ENCODE peak calls at places on chromosomes 5 and 9, in four cellular contexts. F is neural crest cell; V is CD8-positive, alpha-beta T cell; G is GM13977. W is an unnamed sample.

GRCh38 chr5:10578869-10579268 is 15.0 kb downstream of the ANKRD33B start:
- DNase-seq in F (no peak), V (no peak), G (no peak), W (no peak)

GRCh38 chr9:1922026-1922425 is 93.1 kb upstream of the SMARCA2 start:
- DNase-seq in F (no peak), V (no peak), G (no peak), W (peak; percentile 44)

GRCh38 chr9:131747352-131747751 is 7.5 kb upstream of the RAPGEF1 start:
- DNase-seq in F (no peak), V (no peak), G (no peak), W (no peak)

GRCh38 chr5:90548069-90548593 is 10.5 kb upstream of the ADGRV1 start:
- DNase-seq in F (no peak), V (no peak), G (no peak), W (no peak)

GRCh38 chr5:72468606-72469005 is 38.6 kb downstream of the ZNF366 start:
- DNase-seq in F (no peak), V (no peak), G (no peak), W (no peak)

GRCh38 chr5:56763711-56764466 is 51.5 kb upstream of the MAP3K1 start:
- DNase-seq in F (no peak), V (no peak), G (no peak), W (no peak)

GRCh38 chr5:135272311-135272805 is 126.7 kb downstream of the MACROH2A1 start:
- DNase-seq in F (no peak), V (no peak), G (no peak), W (no peak)

GRCh38 chr5:51387854-51388320 is 4.6 kb downstream of the ISL1 start:
- DNase-seq in F (no peak), V (no peak), G (no peak), W (peak; percentile 54)

GRCh38 chr5:53405396-53405795 is 75.0 kb upstream of the FST start:
- DNase-seq in F (no peak), V (no peak), G (no peak), W (no peak)

GRCh38 chr9:108057421-108058136 is 568.0 kb upstream of the KLF4 start:
- DNase-seq in F (no peak), V (no peak), G (no peak), W (no peak)

GRCh38 chr5:160166069-160166972 is 47.1 kb upstream of the PWWP2A start:
- DNase-seq in F (no peak), V (no peak), G (no peak), W (peak; percentile 46)

GRCh38 chr9:133048595-133048994 is 13.2 kb upstream of the CEL start:
- DNase-seq in F (no peak), V (no peak), G (peak; percentile 71), W (peak; percentile 52)

GRCh38 chr9:14437336-14438231 is 123.6 kb upstream of the NFIB start:
- DNase-seq in F (no peak), V (no peak), G (no peak), W (no peak)

GRCh38 chr9:121450241-121450640 is 49.4 kb downstream of the GGTA1 start:
- DNase-seq in F (no peak), V (no peak), G (no peak), W (no peak)

GRCh38 chr9:121441163-121441562 is 58.5 kb downstream of the GGTA1 start:
- DNase-seq in F (no peak), V (no peak), G (no peak), W (no peak)

GRCh38 chr9:121447341-121447834 is 52.3 kb downstream of the GGTA1 start:
- DNase-seq in F (no peak), V (no peak), G (no peak), W (no peak)

GRCh38 chr9:121449786-121450185 is 49.9 kb downstream of the GGTA1 start:
- DNase-seq in F (no peak), V (no peak), G (no peak), W (no peak)

GRCh38 chr9:121445986-121446385 is 53.7 kb downstream of the GGTA1 start:
- DNase-seq in F (no peak), V (no peak), G (no peak), W (no peak)
- TF ChIP-seq CTCF in F (no peak), V (no peak), G (peak; percentile 47), W (peak; percentile 57)

GRCh38 chr9:19160085-19160484 is 32.8 kb upstream of the PLIN2 start:
- DNase-seq in F (no peak), V (no peak), G (no peak), W (no peak)
- TF ChIP-seq CTCF in F (no peak), V (no peak), G (no peak), W (no peak)

GRCh38 chr5:35926389-35927051 is 11.9 kb downstream of the CAPSL start:
- DNase-seq in F (peak; percentile 73), V (peak; percentile 70), G (peak; percentile 46), W (peak; percentile 76)

GRCh38 chr5:35924122-35924949 is 14.1 kb downstream of the CAPSL start:
- DNase-seq in F (no peak), V (no peak), G (no peak), W (no peak)

GRCh38 chr5:35922468-35922867 is 16.0 kb downstream of the CAPSL start:
- DNase-seq in F (no peak), V (no peak), G (no peak), W (no peak)

GRCh38 chr5:35921930-35922329 is 16.5 kb downstream of the CAPSL start:
- DNase-seq in F (no peak), V (no peak), G (no peak), W (no peak)

GRCh38 chr5:35924950-35925722 is 13.3 kb downstream of the CAPSL start:
- DNase-seq in F (peak; percentile 62), V (peak; percentile 85), G (peak; percentile 66), W (peak; percentile 87)
- TF ChIP-seq CTCF in F (peak; percentile 74), V (peak; percentile 72), G (peak; percentile 86), W (peak; percentile 72)

GRCh38 chr5:97044057-97044456 is 98.4 kb downstream of the LIX1 start:
- DNase-seq in F (no peak), V (no peak), G (no peak), W (peak; percentile 84)
- TF ChIP-seq CTCF in F (peak; percentile 34), V (no peak), G (peak; percentile 27), W (peak; percentile 83)

DNA sequence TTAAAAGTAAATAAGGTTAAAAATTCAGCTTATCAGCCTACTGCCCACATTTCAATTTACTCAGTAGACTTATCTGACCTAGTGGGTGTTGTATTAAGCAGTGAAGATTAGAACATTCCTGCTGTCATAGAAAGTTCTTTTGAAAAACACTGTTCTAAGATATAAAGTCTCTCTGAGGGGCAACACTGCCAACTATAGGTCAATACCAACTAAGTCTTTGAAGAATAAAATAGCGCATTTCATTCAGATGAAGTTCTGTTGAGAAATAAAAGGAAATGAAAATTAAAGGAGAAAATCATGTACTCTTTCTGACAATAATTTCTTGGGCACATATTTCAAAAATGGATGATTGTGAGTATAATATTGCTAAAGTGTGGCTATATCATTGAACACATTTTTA is 86.8 kb downstream of the PTPRD start:
- DNase-seq in F (no peak), V (no peak), G (no peak), W (no peak)
- TF ChIP-seq CTCF in F (peak; percentile 27), V (no peak), G (no peak), W (peak; percentile 59)

DNA sequence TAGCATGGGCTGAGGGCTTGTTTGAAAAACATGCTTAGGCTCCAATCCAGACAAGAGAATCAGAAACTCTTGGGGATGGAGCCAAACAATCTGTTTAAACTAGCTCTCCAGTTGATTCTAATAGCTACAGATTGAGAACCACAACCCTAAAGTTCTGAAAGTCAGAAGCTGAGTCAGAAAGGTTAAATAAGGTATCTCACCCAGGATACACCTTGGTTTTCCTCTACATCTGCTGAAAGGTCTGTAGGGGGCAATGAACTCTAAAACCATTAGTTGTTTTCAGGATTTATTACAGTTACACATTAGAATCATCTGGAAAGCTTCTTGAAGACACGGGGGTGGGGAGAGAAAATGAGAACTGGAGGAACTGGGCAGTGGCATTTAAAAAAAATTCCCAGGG is 5.7 kb downstream of the GFM2 start:
- DNase-seq in F (no peak), V (no peak), G (no peak), W (no peak)
- TF ChIP-seq CTCF in F (no peak), V (no peak), G (no peak), W (no peak)

DNA sequence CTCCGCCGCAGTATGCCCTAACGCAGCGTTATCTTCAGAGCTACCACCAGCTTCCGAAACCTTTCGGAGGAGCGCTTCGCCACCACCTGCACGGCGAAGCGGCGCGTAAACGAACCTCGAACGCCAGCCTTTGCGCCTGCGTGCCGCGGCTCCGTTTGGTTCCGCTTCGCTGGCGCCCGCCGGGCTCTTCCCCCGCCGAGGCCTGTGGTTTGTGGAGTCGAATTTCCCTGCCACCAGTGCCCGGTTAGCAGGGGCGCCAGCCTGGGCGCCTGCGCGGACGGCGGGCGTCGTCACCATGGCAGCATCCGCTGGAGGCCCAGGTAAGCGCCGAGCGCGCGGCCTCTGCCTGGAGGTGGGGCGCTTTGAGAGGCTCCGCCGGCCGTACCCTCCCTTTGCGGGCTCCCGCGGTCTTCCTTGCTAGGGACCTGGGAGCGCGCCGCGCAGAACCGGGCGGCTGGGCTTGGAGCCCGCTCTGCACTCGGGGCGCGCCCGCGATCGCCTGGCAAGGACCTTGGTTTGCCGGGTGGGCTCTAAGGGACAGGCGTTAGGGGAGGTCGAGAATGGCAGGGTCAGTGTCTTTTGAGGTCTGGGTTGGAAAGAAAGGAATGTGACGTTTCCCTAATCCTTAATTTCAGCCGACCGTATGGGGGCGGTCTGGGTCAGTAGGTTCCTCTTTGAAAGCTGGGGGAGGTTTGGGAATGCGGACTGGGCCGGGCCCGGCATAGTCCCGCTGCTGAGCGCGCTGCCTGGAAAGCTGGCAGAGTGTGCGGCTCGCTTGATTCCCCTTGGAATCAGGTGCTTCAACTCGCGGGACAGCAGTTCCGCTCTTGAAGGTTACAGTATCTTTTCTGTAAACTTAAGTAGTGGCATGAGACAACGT is at the start of gene FAM151B:
- DNase-seq in F (peak; percentile 66), V (peak; percentile 53), G (peak; percentile 79), W (peak; percentile 98)
- TF ChIP-seq CTCF in F (no peak), V (no peak), G (peak; percentile 13), W (peak; percentile 51)

GRCh38 chr9:130176760-130177159 is 4.6 kb downstream of the NCS1 start:
- DNase-seq in F (no peak), V (no peak), G (no peak), W (no peak)
- TF ChIP-seq CTCF in F (no peak), V (no peak), G (no peak), W (no peak)

GRCh38 chr5:69217732-69218568 is 16.7 kb upstream of the CDK7 start:
- DNase-seq in F (peak; percentile 90), V (peak; percentile 76), G (peak; percentile 91), W (peak; percentile 96)
- TF ChIP-seq CTCF in F (peak; percentile 50), V (no peak), G (no peak), W (peak; percentile 37)